ENCODE peak calls at places on chromosomes 11 and 22, in eight cellular contexts. One of them, this sample, is unnamed.

GRCh38 chr22:17191163-17191562 is 28.1 kb downstream of the ADA2 start:
- DNase-seq in epithelial cell of esophagus: no peak
- DNase-seq in fibroblast of the conjunctiva: no peak
- DNase-seq in SHP77: no peak
- DNase-seq in lower lobe of right lung: no peak
- DNase-seq in CD4-positive, alpha-beta memory T cell: no peak
- DNase-seq in M059J: peak; percentile 90
- DNase-seq in amniotic epithelial cell: no peak
- DNase-seq in this sample: peak; percentile 53

GRCh38 chr11:69734841-69735240 is 31.0 kb upstream of the FGF19 start:
- DNase-seq in epithelial cell of esophagus: no peak
- DNase-seq in fibroblast of the conjunctiva: no peak
- DNase-seq in SHP77: no peak
- DNase-seq in lower lobe of right lung: no peak
- DNase-seq in CD4-positive, alpha-beta memory T cell: no peak
- DNase-seq in M059J: no peak
- DNase-seq in amniotic epithelial cell: no peak
- DNase-seq in this sample: no peak

GRCh38 chr11:27722117-27722844 is 22.0 kb upstream of the BDNF start:
- DNase-seq in epithelial cell of esophagus: peak; percentile 75
- DNase-seq in fibroblast of the conjunctiva: no peak
- DNase-seq in SHP77: no peak
- DNase-seq in lower lobe of right lung: no peak
- DNase-seq in CD4-positive, alpha-beta memory T cell: no peak
- DNase-seq in M059J: peak; percentile 82
- DNase-seq in amniotic epithelial cell: peak; percentile 57
- DNase-seq in this sample: no peak

GRCh38 chr11:93166194-93166593 is 31.6 kb downstream of the SLC36A4 start:
- DNase-seq in epithelial cell of esophagus: no peak
- DNase-seq in fibroblast of the conjunctiva: no peak
- DNase-seq in SHP77: no peak
- DNase-seq in lower lobe of right lung: no peak
- DNase-seq in CD4-positive, alpha-beta memory T cell: no peak
- DNase-seq in M059J: no peak
- DNase-seq in amniotic epithelial cell: no peak
- DNase-seq in this sample: no peak

GRCh38 chr11:47565340-47566165 is at the start of gene PTPMT1:
- DNase-seq in epithelial cell of esophagus: peak; percentile 79
- DNase-seq in fibroblast of the conjunctiva: no peak
- DNase-seq in SHP77: peak; percentile 73
- DNase-seq in lower lobe of right lung: peak; percentile 89
- DNase-seq in CD4-positive, alpha-beta memory T cell: peak; percentile 61
- DNase-seq in M059J: peak; percentile 76
- DNase-seq in amniotic epithelial cell: peak; percentile 50
- DNase-seq in this sample: peak; percentile 63

GRCh38 chr11:64787526-64788320 is 9.4 kb upstream of the SF1 start:
- DNase-seq in epithelial cell of esophagus: peak; percentile 64
- DNase-seq in fibroblast of the conjunctiva: peak; percentile 16
- DNase-seq in SHP77: peak; percentile 47
- DNase-seq in lower lobe of right lung: peak; percentile 78
- DNase-seq in CD4-positive, alpha-beta memory T cell: peak; percentile 48
- DNase-seq in M059J: peak; percentile 27
- DNase-seq in amniotic epithelial cell: peak; percentile 48
- DNase-seq in this sample: peak; percentile 36

GRCh38 chr11:117457835-117458234 is 130.2 kb downstream of the CEP164 start:
- DNase-seq in epithelial cell of esophagus: no peak
- DNase-seq in fibroblast of the conjunctiva: no peak
- DNase-seq in SHP77: peak; percentile 43
- DNase-seq in lower lobe of right lung: no peak
- DNase-seq in CD4-positive, alpha-beta memory T cell: no peak
- DNase-seq in M059J: no peak
- DNase-seq in amniotic epithelial cell: no peak
- DNase-seq in this sample: no peak

GRCh38 chr22:39254789-39255298 is 10.1 kb upstream of the PDGFB start:
- DNase-seq in epithelial cell of esophagus: peak; percentile 64
- DNase-seq in fibroblast of the conjunctiva: no peak
- DNase-seq in SHP77: no peak
- DNase-seq in lower lobe of right lung: no peak
- DNase-seq in CD4-positive, alpha-beta memory T cell: peak; percentile 42
- DNase-seq in M059J: peak; percentile 77
- DNase-seq in amniotic epithelial cell: peak; percentile 49
- DNase-seq in this sample: peak; percentile 54

This sample was measured in LHCN-M2.